ENCODE peak calls at places on chromosomes 12 and 14, in ten cellular contexts. A is endothelial cell, B is PC-3, M is foreskin fibroblast, I is hepatocyte, J is Caco-2, R is esophagus squamous epithelium, X is nephron progenitor cell, Y is WERI-Rb-1, C is cardiac muscle cell. O is an unnamed sample.

GRCh38 chr14:85576161-85576560 is 46.2 kb downstream of the FLRT2 start:
- DNase-seq in R (no peak), Y (no peak), J (no peak), X (no peak), I (no peak), M (no peak), B (no peak), A (no peak), C (no peak), O (no peak)

GRCh38 chr12:109740694-109741245 is 27.1 kb downstream of the FAM222A start:
- DNase-seq in R (no peak), Y (peak), X (peak), C (no peak), J (no peak), B (no peak), I (no peak), A (no peak), M (no peak), O (no peak)

GRCh38 chr14:100271247-100271939 is 32.4 kb downstream of the YY1 start:
- DNase-seq in A (no peak), Y (no peak), M (no peak), B (peak), J (peak), X (no peak), R (no peak), I (peak), C (no peak), O (peak)

GRCh38 chr14:106694638-106695393 is 1168.4 kb downstream of the TMEM121 start:
- DNase-seq in Y (peak), B (no peak), I (no peak), A (no peak), R (no peak), C (no peak), M (no peak), J (peak), X (no peak), O (peak)

GRCh38 chr12:64655141-64655540 is 44.8 kb downstream of the RASSF3 start:
- DNase-seq in J (peak), B (no peak), I (no peak), M (no peak), R (no peak), A (no peak), Y (no peak), X (no peak), C (no peak), O (no peak)

GRCh38 chr12:64497484-64497883 is 45.6 kb downstream of the TBK1 start:
- DNase-seq in J (no peak), I (no peak), Y (no peak), R (no peak), B (no peak), A (no peak), X (no peak), C (no peak), M (no peak), O (no peak)

GRCh38 chr12:113933201-113933786 is 32.8 kb downstream of the RBM19 start:
- DNase-seq in I (peak), R (no peak), M (peak), C (peak), Y (peak), B (no peak), X (peak), J (no peak), A (peak), O (no peak)

GRCh38 chr12:63045020-63045860 is 105.8 kb downstream of the AVPR1A start:
- DNase-seq in A (no peak), Y (no peak), C (no peak), M (peak), J (peak), I (peak), X (no peak), R (no peak), B (peak), O (no peak)

GRCh38 chr14:104138098-104138890 is at the start of gene KIF26A:
- DNase-seq in B (peak), I (peak), C (peak), Y (peak), X (peak), R (no peak), M (no peak), J (peak), A (peak), O (peak)

GRCh38 chr14:90341784-90342183 is 10.0 kb upstream of the NRDE2 start:
- DNase-seq in C (no peak), B (no peak), A (no peak), J (no peak), R (no peak), M (no peak), Y (peak), I (no peak), X (no peak), O (no peak)

GRCh38 chr12:57342207-57342691 is 88.6 kb downstream of the R3HDM2 start:
- DNase-seq in R (no peak), Y (peak), J (no peak), M (peak), A (peak), C (peak), X (peak), I (peak), B (no peak), O (peak)

GRCh38 chr12:131208425-131208824 is 254.7 kb downstream of the ADGRD1 start:
- DNase-seq in X (no peak), C (no peak), I (no peak), B (no peak), J (no peak), A (no peak), Y (no peak), M (no peak), R (no peak), O (no peak)

GRCh38 chr12:3147260-3147659 is 70.1 kb downstream of the TSPAN9 start:
- DNase-seq in C (no peak), B (no peak), M (no peak), A (no peak), R (no peak), X (no peak), J (no peak), I (no peak), Y (no peak), O (no peak)

GRCh38 chr14:57480044-57480443 is 13.6 kb downstream of the CCDC198 start:
- DNase-seq in A (no peak), X (no peak), B (no peak), Y (no peak), M (peak), J (no peak), I (no peak), C (no peak), R (no peak), O (no peak)

GRCh38 chr12:109920266-109920780 is 20.2 kb downstream of the TCHP start:
- DNase-seq in A (no peak), B (no peak), X (no peak), I (no peak), J (no peak), M (peak), C (no peak), Y (no peak), R (no peak), O (no peak)

GRCh38 chr12:87836190-87836589 is 193.0 kb downstream of the C12orf50 start:
- DNase-seq in I (no peak), Y (no peak), X (no peak), M (no peak), R (no peak), B (no peak), C (no peak), J (no peak), A (no peak), O (no peak)

GRCh38 chr12:39912211-39912980 is 193.5 kb downstream of the SLC2A13 start:
- DNase-seq in B (peak), C (no peak), M (no peak), I (peak), X (no peak), J (no peak), Y (no peak), R (no peak), A (no peak), O (no peak)

GRCh38 chr14:35365130-35366047 is 39.2 kb downstream of the NFKBIA start:
- DNase-seq in J (peak), Y (no peak), X (no peak), C (no peak), M (peak), R (peak), B (peak), I (peak), A (no peak), O (peak)

DNA sequence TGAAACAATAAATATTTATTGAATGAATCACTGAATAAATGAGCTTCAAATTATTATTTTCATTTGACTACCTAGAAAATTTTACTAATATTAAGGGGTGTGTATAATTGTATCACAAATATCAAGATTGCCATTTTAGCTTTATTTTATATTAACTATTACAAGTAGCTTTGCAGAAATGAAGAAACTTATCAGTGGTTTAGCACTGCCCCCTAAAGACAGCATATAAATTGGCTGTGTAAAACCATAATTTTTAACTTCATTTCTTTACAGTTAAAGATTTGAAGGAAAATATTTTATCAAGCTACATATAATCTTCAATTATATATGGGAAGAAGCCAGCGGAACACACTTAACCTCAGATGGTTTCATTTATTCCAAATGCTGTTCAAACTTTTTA is 11.4 kb downstream of the GARIN6 start:
- DNase-seq in Y (no peak), R (no peak), M (no peak), C (no peak), I (no peak), B (peak), J (no peak), A (no peak), X (no peak), O (no peak)
- TF ChIP-seq CTCF in Y (no peak), R (peak), M (no peak), C (no peak), I (peak), B (peak), J (peak), A (peak), X (no peak), O (no peak)

DNA sequence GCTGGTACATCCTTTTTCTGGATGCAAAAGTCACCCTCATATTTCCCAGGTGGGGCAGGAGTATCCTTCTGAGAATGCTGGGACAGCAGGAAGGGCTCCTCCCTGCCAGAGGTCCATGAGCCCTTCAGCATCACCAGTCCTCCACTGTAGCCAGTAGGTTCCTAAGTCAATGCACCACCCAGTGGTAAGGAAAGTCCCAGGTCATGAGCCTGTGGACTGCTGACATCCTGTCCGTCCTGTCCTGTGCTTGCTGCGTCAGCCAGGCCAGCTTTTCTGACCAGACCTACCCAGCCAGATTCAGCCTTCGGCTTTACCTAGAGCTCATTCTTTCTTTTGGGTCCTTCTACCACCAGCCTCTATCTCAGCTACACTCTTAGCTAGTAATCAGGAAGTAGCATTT is 23.0 kb upstream of the ACTN1 start:
- DNase-seq in X (no peak), C (peak), J (peak), A (peak), R (no peak), B (peak), M (no peak), I (peak), Y (peak), O (no peak)
- TF ChIP-seq CTCF in X (no peak), C (peak), J (no peak), A (no peak), R (no peak), B (peak), M (peak), I (peak), Y (peak), O (no peak)

GRCh38 chr14:61927015-61927414 is 164.8 kb downstream of the SNAPC1 start:
- DNase-seq in B (peak), C (no peak), X (no peak), J (no peak), A (no peak), M (no peak), I (no peak), Y (no peak), R (no peak), O (no peak)

GRCh38 chr14:61925043-61925442 is 162.8 kb downstream of the SNAPC1 start:
- DNase-seq in X (no peak), R (no peak), J (no peak), Y (peak), A (peak), I (no peak), C (peak), M (no peak), B (peak), O (peak)

GRCh38 chr14:61925732-61926445 is 163.7 kb downstream of the SNAPC1 start:
- DNase-seq in R (no peak), M (no peak), A (no peak), J (peak), I (no peak), X (no peak), Y (no peak), B (no peak), C (no peak), O (no peak)

GRCh38 chr14:61927521-61927920 is 165.3 kb downstream of the SNAPC1 start:
- DNase-seq in A (no peak), J (no peak), X (no peak), M (no peak), Y (no peak), B (peak), R (no peak), I (peak), C (no peak), O (no peak)

GRCh38 chr14:61923348-61923747 is 161.1 kb downstream of the SNAPC1 start:
- DNase-seq in X (no peak), Y (peak), C (no peak), J (peak), I (no peak), B (peak), M (no peak), A (no peak), R (no peak), O (no peak)
- TF ChIP-seq CTCF in X (no peak), Y (peak), C (peak), J (peak), I (peak), B (peak), M (peak), A (no peak), R (no peak), O (no peak)

DNA sequence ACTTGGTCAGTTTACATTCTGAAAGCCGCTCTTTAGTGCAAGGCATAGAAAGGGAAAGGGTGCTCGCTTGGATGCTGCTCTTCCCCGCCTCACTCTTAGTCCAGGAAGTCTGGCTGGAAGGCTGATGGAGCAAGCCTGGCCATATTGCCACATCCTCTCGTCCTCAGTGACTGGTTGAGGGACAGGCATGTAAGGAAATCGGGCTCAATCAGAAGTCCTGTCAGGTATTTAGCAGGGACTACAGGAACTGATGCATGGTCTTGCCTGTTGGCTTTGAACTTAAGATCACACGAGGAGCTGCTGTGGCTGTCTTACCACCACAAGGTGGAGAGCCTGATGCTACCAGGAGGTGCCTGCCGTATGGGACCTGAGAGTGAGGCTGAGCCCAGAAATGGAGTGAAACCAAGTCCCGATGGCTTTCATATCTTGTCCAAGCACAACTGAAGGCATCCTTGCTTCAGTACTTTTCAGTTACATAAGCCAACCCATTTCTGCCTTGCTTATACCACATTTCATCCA is 10.7 kb upstream of the C12orf75 start:
- DNase-seq in B (no peak), R (no peak), I (no peak), C (no peak), J (peak), M (no peak), Y (no peak), A (no peak), X (no peak), O (peak)
- TF ChIP-seq CTCF in B (peak), R (no peak), I (no peak), C (no peak), J (no peak), M (no peak), Y (peak), A (no peak), X (no peak), O (no peak)

GRCh38 chr14:96051642-96052540 is 12.7 kb downstream of the C14orf132 start:
- DNase-seq in A (no peak), B (peak), I (no peak), Y (peak), J (peak), C (no peak), X (no peak), M (no peak), R (no peak), O (peak)
- TF ChIP-seq CTCF in A (peak), B (peak), I (peak), Y (peak), J (peak), C (peak), X (no peak), M (no peak), R (peak), O (no peak)

GRCh38 chr12:49537231-49537708 is 1.6 kb upstream of the KCNH3 start:
- DNase-seq in A (no peak), C (no peak), B (no peak), X (no peak), J (no peak), Y (peak), I (peak), M (no peak), R (no peak), O (no peak)

GRCh38 chr12:49538740-49539403 is at the start of gene KCNH3:
- DNase-seq in A (peak), B (peak), R (peak), J (peak), Y (peak), C (peak), I (peak), X (peak), M (peak), O (peak)

GRCh38 chr12:49539406-49540228 is 787 bp downstream of the KCNH3 start:
- DNase-seq in B (no peak), C (no peak), M (no peak), A (no peak), Y (no peak), X (no peak), J (no peak), I (peak), R (no peak), O (no peak)

GRCh38 chr12:49536526-49537195 is 2.2 kb upstream of the KCNH3 start:
- DNase-seq in A (no peak), Y (no peak), B (no peak), I (no peak), M (no peak), R (no peak), C (no peak), X (no peak), J (no peak), O (no peak)

GRCh38 chr12:49537709-49538601 is 875 bp upstream of the KCNH3 start:
- DNase-seq in I (peak), B (peak), M (no peak), R (no peak), C (peak), A (no peak), Y (no peak), J (peak), X (peak), O (peak)
- TF ChIP-seq CTCF in I (no peak), B (no peak), M (no peak), R (no peak), C (no peak), A (no peak), Y (peak), J (peak), X (no peak), O (no peak)

DNA sequence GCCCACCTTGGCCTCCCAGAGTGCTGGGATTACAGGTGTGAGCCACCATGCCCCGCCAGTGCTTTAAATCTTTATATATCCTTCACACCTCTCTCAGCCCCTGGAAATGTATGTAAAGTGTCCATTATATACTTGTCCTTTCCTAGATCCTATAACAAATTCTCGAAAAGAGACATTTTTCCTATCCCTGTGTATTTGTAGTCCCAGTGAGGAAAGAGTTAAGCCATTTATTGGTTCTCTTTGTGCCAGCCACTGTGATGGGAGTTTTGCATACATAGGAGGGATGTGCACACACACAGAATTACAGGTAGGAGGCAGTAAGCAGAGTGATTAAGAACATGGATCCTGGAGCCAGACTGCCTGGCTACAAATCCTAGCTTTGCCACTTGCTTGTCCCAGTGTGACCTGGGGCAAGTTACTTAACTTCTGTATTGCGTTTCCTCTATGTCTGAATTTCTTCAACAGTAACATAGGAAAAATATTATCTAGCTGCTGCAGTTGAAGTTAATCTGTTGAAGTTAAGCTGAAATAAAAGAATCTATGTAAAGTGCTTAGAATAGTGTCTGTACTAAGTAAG is 2.1 kb upstream of the RABGGTA start:
- DNase-seq in I (no peak), C (no peak), A (no peak), X (no peak), Y (peak), B (peak), M (no peak), R (no peak), J (no peak), O (no peak)
- TF ChIP-seq CTCF in I (no peak), C (no peak), A (no peak), X (no peak), Y (peak), B (peak), M (no peak), R (no peak), J (no peak), O (no peak)

GRCh38 chr12:112087055-112087850 is 21.3 kb downstream of the NAA25 start:
- DNase-seq in Y (no peak), B (no peak), C (no peak), M (no peak), X (no peak), J (no peak), I (no peak), R (no peak), A (no peak), O (no peak)
- TF ChIP-seq CTCF in Y (no peak), B (peak), C (peak), M (no peak), X (peak), J (no peak), I (no peak), R (no peak), A (peak), O (peak)

DNA sequence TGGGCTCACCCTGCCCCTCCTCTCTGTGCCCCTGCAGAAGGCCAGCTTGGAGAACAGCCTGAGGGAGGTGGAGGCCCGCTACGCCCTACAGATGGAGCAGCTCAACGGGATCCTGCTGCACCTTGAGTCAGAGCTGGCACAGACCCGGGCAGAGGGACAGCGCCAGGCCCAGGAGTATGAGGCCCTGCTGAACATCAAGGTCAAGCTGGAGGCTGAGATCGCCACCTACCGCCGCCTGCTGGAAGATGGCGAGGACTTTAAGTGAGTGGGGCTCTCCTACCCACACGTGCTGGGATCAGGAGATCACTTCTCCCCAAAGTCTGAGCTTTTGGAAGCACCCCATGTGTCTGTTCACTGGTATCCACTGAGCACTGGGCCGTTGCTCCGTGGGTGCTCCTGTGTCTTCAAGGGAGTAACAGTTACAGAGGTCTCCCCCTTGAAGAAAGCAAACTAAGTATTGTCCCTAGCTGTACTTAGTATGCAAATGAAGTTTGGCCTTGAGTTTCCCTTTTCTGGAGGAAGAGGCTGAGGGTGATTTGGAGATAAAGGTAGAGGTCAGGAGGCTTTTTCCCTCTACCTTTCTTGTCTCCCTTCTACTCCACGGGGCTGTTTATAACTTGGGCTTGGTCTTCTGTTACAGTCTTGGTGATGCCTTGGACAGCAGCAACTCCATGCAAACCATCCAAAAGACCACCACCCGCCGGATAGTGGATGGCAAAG is 3.3 kb downstream of the KRT18 start:
- DNase-seq in J (no peak), C (no peak), A (no peak), I (no peak), M (no peak), R (no peak), Y (no peak), X (no peak), B (peak), O (peak)
- TF ChIP-seq CTCF in J (no peak), C (peak), A (no peak), I (peak), M (no peak), R (no peak), Y (peak), X (no peak), B (peak), O (peak)